ENCODE peak calls at places on chromosomes 1 and 21, in eight cellular contexts. Y, R, Q, I, O, N, A and B are unnamed samples.

GRCh38 chr1:198359024-198359653 is 181.3 kb downstream of the ATP6V1G3 start:
- DNase-seq in Y (peak; percentile 24), R (no peak), Q (no peak), I (no peak), O (peak; percentile 52), N (no peak), A (no peak), B (no peak)

GRCh38 chr1:96918406-96918805 is 196.8 kb downstream of the PTBP2 start:
- DNase-seq in Y (peak; percentile 72), R (no peak), Q (no peak), I (peak; percentile 51), O (peak; percentile 79), N (no peak), A (no peak), B (no peak)

GRCh38 chr1:211925016-211925415 is 94.5 kb upstream of the LPGAT1 start:
- DNase-seq in Y (peak; percentile 39), R (no peak), Q (no peak), I (no peak), O (no peak), N (no peak), A (peak; percentile 47), B (no peak)

GRCh38 chr1:201826830-201827229 is 2.1 kb upstream of the IPO9 start:
- DNase-seq in Y (peak; percentile 71), R (no peak), Q (no peak), I (no peak), O (no peak), N (peak; percentile 13), A (peak; percentile 63), B (no peak)

GRCh38 chr1:13965770-13966398 is 265.9 kb downstream of the PRDM2 start:
- DNase-seq in Y (peak; percentile 81), R (no peak), Q (peak; percentile 46), I (peak; percentile 11), O (peak; percentile 57), N (peak; percentile 70), A (peak; percentile 61), B (no peak)

GRCh38 chr1:243428084-243428483 is 172.2 kb downstream of the SDCCAG8 start:
- DNase-seq in Y (no peak), R (no peak), Q (no peak), I (no peak), O (no peak), N (no peak), A (no peak), B (no peak)

GRCh38 chr1:151537112-151537511 is 3.0 kb upstream of the TUFT1 start:
- DNase-seq in Y (peak; percentile 87), R (peak; percentile 63), Q (no peak), I (peak; percentile 93), O (peak; percentile 97), N (no peak), A (no peak), B (no peak)

GRCh38 chr1:204167730-204168129 is 1.6 kb upstream of the REN start:
- DNase-seq in Y (no peak), R (no peak), Q (no peak), I (no peak), O (no peak), N (no peak), A (no peak), B (no peak)

GRCh38 chr21:44867464-44867863 is 6.0 kb downstream of the PTTG1IP start:
- DNase-seq in Y (no peak), R (no peak), Q (no peak), I (no peak), O (no peak), N (no peak), A (no peak), B (no peak)

GRCh38 chr1:52365091-52365745 is 787 bp downstream of the CC2D1B start:
- DNase-seq in Y (peak; percentile 88), R (peak; percentile 91), Q (peak; percentile 70), I (peak; percentile 55), O (peak; percentile 63), N (peak; percentile 29), A (peak; percentile 78), B (peak; percentile 27)

GRCh38 chr1:14487671-14488070 is 110.8 kb upstream of the KAZN start:
- DNase-seq in Y (peak; percentile 53), R (no peak), Q (no peak), I (no peak), O (peak; percentile 54), N (no peak), A (no peak), B (no peak)

GRCh38 chr1:87226341-87226760 is 102.3 kb upstream of the LMO4 start:
- DNase-seq in Y (peak; percentile 90), R (peak; percentile 87), Q (no peak), I (peak; percentile 98), O (peak; percentile 99), N (no peak), A (no peak), B (peak; percentile 86)

GRCh38 chr1:16072616-16073484 is 601 bp downstream of the FAM131C start:
- DNase-seq in Y (peak; percentile 26), R (no peak), Q (no peak), I (no peak), O (no peak), N (peak; percentile 48), A (no peak), B (no peak)

GRCh38 chr1:8211620-8212442 is 106.1 kb upstream of the SLC45A1 start:
- DNase-seq in Y (peak; percentile 98), R (peak; percentile 92), Q (peak; percentile 70), I (peak; percentile 96), O (peak; percentile 97), N (no peak), A (no peak), B (peak; percentile 90)

GRCh38 chr1:116018007-116018406 is 41.7 kb downstream of the SLC22A15 start:
- DNase-seq in Y (no peak), R (no peak), Q (no peak), I (no peak), O (no peak), N (no peak), A (no peak), B (no peak)

GRCh38 chr1:25786887-25787286 is 13.1 kb upstream of the SELENON start:
- DNase-seq in Y (peak; percentile 33), R (no peak), Q (no peak), I (peak; percentile 12), O (peak; percentile 22), N (no peak), A (no peak), B (no peak)

GRCh38 chr1:6688001-6688400 is 13.6 kb downstream of the DNAJC11 start:
- DNase-seq in Y (peak; percentile 63), R (no peak), Q (no peak), I (peak; percentile 16), O (peak; percentile 74), N (no peak), A (no peak), B (no peak)

GRCh38 chr1:239386453-239387303 is at the start of gene CHRM3:
- DNase-seq in Y (peak; percentile 41), R (no peak), Q (peak; percentile 77), I (peak; percentile 87), O (no peak), N (peak; percentile 70), A (no peak), B (no peak)

DNA sequence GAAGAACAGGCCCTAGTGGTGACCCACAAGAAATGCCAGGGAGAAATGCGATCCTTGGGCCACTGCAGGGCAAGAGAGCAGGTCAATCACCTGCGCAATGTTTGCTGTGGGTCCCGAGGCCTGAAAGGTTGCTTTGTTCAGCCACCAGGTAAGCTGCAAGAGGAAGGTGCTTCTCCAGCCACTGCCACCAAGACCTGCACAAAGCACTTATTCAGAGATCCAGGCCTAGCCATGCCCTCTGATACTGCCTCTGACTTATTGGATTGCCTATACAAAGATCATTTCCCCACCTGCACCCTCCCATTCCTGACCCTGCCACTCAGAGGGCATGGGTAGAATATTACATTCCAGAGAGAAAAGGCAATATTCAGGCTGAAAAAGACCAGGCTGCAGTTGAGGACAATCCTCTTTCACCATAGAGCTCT is 349.4 kb upstream of the NFIA start:
- DNase-seq in Y (no peak), R (no peak), Q (no peak), I (no peak), O (no peak), N (no peak), A (no peak), B (no peak)
- TF ChIP-seq CTCF in Y (no peak), R (no peak), Q (no peak), I (no peak), O (no peak), N (no peak), A (no peak), B (no peak)

GRCh38 chr1:30706528-30706927 is 16.9 kb downstream of the MATN1 start:
- DNase-seq in Y (peak; percentile 76), R (no peak), Q (no peak), I (peak; percentile 46), O (peak; percentile 48), N (no peak), A (no peak), B (no peak)

GRCh38 chr1:30704765-30705509 is 18.4 kb downstream of the MATN1 start:
- DNase-seq in Y (peak; percentile 29), R (no peak), Q (no peak), I (no peak), O (peak; percentile 64), N (no peak), A (no peak), B (no peak)

GRCh38 chr1:30705673-30706072 is 17.7 kb downstream of the MATN1 start:
- DNase-seq in Y (no peak), R (no peak), Q (no peak), I (no peak), O (no peak), N (no peak), A (no peak), B (no peak)

GRCh38 chr1:30702823-30703222 is 20.6 kb downstream of the MATN1 start:
- DNase-seq in Y (no peak), R (no peak), Q (no peak), I (no peak), O (no peak), N (no peak), A (no peak), B (no peak)

GRCh38 chr1:30704271-30704670 is 19.1 kb downstream of the MATN1 start:
- DNase-seq in Y (peak; percentile 75), R (peak; percentile 94), Q (no peak), I (no peak), O (peak; percentile 27), N (no peak), A (no peak), B (no peak)
- TF ChIP-seq CTCF in Y (no peak), R (no peak), Q (no peak), I (no peak), O (no peak), N (no peak), A (no peak), B (no peak)

GRCh38 chr1:94236630-94237290 is 624 bp downstream of the ARHGAP29 start:
- DNase-seq in Y (peak; percentile 53), R (no peak), Q (peak; percentile 34), I (peak; percentile 36), O (peak; percentile 57), N (no peak), A (no peak), B (no peak)
- TF ChIP-seq CTCF in Y (peak; percentile 13), R (no peak), Q (no peak), I (peak; percentile 53), O (peak; percentile 47), N (no peak), A (no peak), B (peak; percentile 39)

GRCh38 chr1:77584884-77585283 is 97.6 kb downstream of the ZZZ3 start:
- DNase-seq in Y (no peak), R (no peak), Q (no peak), I (no peak), O (no peak), N (no peak), A (no peak), B (no peak)

GRCh38 chr1:77582905-77583304 is 99.6 kb downstream of the ZZZ3 start:
- DNase-seq in Y (no peak), R (no peak), Q (no peak), I (no peak), O (no peak), N (no peak), A (no peak), B (no peak)

GRCh38 chr1:77583483-77583882 is 99.0 kb downstream of the ZZZ3 start:
- DNase-seq in Y (no peak), R (no peak), Q (no peak), I (no peak), O (no peak), N (no peak), A (no peak), B (no peak)

GRCh38 chr1:77579547-77579946 is 102.9 kb downstream of the ZZZ3 start:
- DNase-seq in Y (peak; percentile 18), R (no peak), Q (no peak), I (no peak), O (no peak), N (no peak), A (no peak), B (no peak)
- TF ChIP-seq CTCF in Y (no peak), R (no peak), Q (no peak), I (peak; percentile 50), O (peak; percentile 16), N (no peak), A (no peak), B (no peak)